ENCODE peak calls at places on chromosome 15, in ten cellular contexts. S, T, V, K, B, Q, R, F, J and X are unnamed samples.

GRCh38 chr15:69080203-69080957 is 65.9 kb downstream of the NOX5 start:
- DNase-seq in T (peak; percentile 63), B (no peak), R (no peak), J (no peak), V (peak; percentile 46), Q (no peak), S (no peak), K (peak; percentile 58), F (no peak), X (no peak)

GRCh38 chr15:31473384-31474058 is 146.9 kb downstream of the KLF13 start:
- DNase-seq in S (peak; percentile 38), B (no peak), T (no peak), R (no peak), Q (peak; percentile 43), K (no peak), F (no peak), V (no peak), J (no peak), X (no peak)

GRCh38 chr15:35874260-35874905 is 328.4 kb upstream of the DPH6 start:
- DNase-seq in T (peak; percentile 88), Q (no peak), S (no peak), R (peak; percentile 93), J (no peak), K (peak; percentile 14), B (no peak), F (no peak), V (peak; percentile 84), X (no peak)

GRCh38 chr15:90003736-90004135 is 2.6 kb downstream of the ZNF710 start:
- DNase-seq in F (no peak), Q (no peak), R (no peak), S (no peak), K (no peak), B (no peak), T (no peak), V (no peak), J (no peak), X (no peak)

GRCh38 chr15:56760186-56760585 is 26.9 kb upstream of the ZNF280D start:
- DNase-seq in R (peak; percentile 21), B (no peak), S (no peak), T (peak; percentile 80), J (no peak), V (peak; percentile 8), F (no peak), Q (no peak), K (peak; percentile 4), X (no peak)

GRCh38 chr15:92574566-92574965 is 81.0 kb downstream of the FAM174B start:
- DNase-seq in Q (no peak), K (no peak), B (no peak), F (no peak), V (no peak), S (no peak), T (no peak), R (no peak), J (no peak), X (no peak)

GRCh38 chr15:50059203-50059772 is 59.7 kb downstream of the ATP8B4 start:
- DNase-seq in V (no peak), B (no peak), R (no peak), S (no peak), J (no peak), K (no peak), Q (no peak), T (no peak), F (no peak), X (no peak)

GRCh38 chr15:57376695-57377477 is 581 bp downstream of the CGNL1 start:
- DNase-seq in R (peak; percentile 4), J (no peak), F (no peak), B (no peak), V (peak; percentile 38), T (peak; percentile 28), K (peak; percentile 4), S (peak; percentile 72), Q (no peak), X (peak; percentile 40)

GRCh38 chr15:100704281-100705055 is 102.1 kb downstream of the ASB7 start:
- DNase-seq in Q (no peak), K (no peak), J (no peak), B (no peak), R (peak; percentile 92), V (peak; percentile 83), S (peak; percentile 48), F (no peak), T (no peak), X (no peak)

GRCh38 chr15:61057830-61058529 is 171.1 kb downstream of the RORA start:
- DNase-seq in J (no peak), R (peak; percentile 15), S (no peak), F (no peak), K (no peak), Q (no peak), V (no peak), B (no peak), T (no peak), X (no peak)

GRCh38 chr15:55879181-55879580 is 114.2 kb downstream of the NEDD4 start:
- DNase-seq in T (no peak), V (no peak), K (no peak), F (no peak), J (no peak), R (peak; percentile 55), S (no peak), Q (no peak), B (no peak), X (no peak)

GRCh38 chr15:46644493-46645481 is 1010.0 kb downstream of the SQOR start:
- DNase-seq in V (no peak), T (no peak), K (no peak), B (no peak), Q (peak; percentile 16), J (no peak), R (no peak), F (no peak), S (no peak), X (no peak)

GRCh38 chr15:51111061-51111460 is 16.4 kb upstream of the TNFAIP8L3 start:
- DNase-seq in S (no peak), V (no peak), F (no peak), T (no peak), J (no peak), K (no peak), R (peak; percentile 51), Q (no peak), B (no peak), X (no peak)

DNA sequence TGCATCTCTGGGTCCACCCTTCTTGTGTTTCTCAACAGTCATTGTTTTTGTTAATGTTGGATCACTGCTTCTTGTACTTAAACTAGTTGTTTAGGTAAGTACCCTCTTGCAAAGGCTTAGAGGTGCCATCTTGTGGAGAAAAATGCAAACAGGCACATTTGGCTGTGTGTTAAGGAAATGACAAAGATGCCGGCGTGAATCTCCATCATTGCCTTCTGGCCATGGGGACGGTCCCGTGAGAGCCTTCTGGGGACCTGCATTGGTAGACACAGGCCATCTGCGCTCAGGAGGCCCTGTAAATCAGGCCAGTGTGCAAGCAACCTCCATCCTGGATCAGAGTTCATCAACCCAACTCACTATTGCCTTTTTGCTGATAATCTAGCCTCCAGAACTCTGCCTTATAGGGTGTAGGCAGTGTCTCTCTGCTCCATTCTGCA is 158.6 kb upstream of the NR2E3 start:
- DNase-seq in K (peak; percentile 17), V (peak; percentile 62), Q (peak; percentile 80), R (peak; percentile 86), S (no peak), J (no peak), B (peak; percentile 22), T (peak; percentile 89), F (peak; percentile 14), X (peak; percentile 23)
- TF ChIP-seq CTCF in K (peak; percentile 41), V (peak; percentile 90), Q (peak; percentile 58), R (peak; percentile 74), S (peak; percentile 39), J (no peak), B (peak; percentile 34), T (peak; percentile 66), F (peak; percentile 37), X (peak; percentile 25)

DNA sequence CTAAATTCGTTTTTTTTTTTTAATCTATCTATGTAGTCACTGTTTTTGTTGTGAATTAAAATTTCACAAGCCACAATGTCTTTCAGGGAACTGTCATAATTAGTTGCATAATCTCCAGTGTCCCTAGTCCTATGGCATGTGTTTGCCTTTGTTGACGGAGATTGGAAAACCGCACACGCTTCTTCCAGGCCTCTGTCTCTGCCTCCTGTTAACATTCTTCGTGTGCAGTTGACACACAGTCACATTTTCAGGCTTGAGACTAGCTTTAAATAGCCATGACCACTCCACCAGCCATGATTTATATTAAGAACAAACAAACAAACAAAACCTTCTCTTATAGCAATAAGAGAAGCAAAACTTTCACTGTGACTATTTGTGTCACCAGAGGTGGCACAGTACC is 139.8 kb downstream of the DUT start:
- DNase-seq in R (no peak), V (no peak), S (no peak), F (no peak), B (no peak), Q (no peak), J (no peak), K (no peak), T (no peak), X (no peak)
- TF ChIP-seq CTCF in R (no peak), V (no peak), S (no peak), F (no peak), B (no peak), Q (no peak), J (no peak), K (no peak), T (no peak), X (no peak)

DNA sequence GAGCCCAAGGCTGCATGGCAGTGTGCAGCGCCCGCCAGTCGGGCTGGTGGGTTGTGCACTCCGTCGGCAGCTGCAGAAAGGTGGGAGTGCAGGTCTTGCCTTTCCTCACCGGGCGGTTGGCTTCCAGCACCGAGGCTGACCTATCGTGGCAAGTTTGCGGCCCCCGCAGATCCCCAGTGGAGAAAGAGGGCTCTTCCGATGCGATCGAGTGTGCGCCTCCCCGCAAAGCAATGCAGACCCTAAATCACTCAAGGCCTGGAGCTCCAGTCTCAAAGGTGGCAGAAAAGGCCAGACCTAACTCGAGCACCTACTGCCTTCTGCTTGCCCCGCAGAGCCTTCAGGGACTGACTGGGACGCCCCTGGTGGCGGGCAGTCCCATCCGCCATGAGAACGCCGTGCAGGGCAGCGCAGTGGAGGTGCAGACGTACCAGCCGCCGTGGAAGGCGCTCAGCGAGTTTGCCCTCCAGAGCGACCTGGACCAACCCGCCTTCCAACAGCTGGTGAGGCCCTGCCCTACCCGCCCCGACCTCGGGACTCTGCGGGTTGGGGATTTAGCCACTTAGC is 4.3 kb downstream of the ISL2 start:
- DNase-seq in S (no peak), V (no peak), K (peak; percentile 47), B (peak; percentile 58), T (no peak), R (no peak), Q (peak; percentile 64), F (peak; percentile 62), J (no peak), X (peak; percentile 79)
- TF ChIP-seq CTCF in S (no peak), V (no peak), K (no peak), B (peak; percentile 42), T (no peak), R (no peak), Q (peak; percentile 54), F (peak; percentile 15), J (no peak), X (no peak)

DNA sequence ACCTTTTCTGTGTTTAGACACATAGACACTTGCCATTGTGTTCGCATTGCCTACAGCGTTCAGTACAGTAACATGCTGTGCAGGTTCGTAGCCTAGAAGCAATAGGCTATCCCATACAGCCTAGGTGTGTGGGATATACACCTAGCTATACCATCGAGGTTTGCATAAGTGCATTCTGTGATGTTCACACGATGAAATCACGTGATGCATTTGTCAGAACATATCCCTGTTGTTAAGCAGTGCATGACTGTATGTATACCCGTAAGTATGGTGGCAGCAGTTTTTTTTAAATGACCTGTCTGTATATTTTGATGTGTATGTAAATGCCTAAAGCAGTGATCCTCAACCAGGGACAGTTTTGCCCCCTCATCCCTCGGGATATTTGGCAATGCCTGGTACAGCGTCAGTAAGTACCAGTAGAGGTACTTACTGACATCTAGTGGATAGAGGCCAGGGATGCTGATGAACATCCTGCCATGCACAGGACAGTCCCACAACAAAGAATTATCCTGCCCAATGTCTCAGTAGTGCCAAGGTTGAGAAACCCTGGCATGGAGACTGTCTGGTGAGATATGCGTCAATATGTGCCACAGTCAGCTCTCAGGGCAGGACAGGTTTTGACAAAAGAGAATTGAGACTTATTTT is 129.1 kb downstream of the HCN4 start:
- DNase-seq in V (no peak), T (peak; percentile 29), Q (no peak), K (peak; percentile 2), B (no peak), S (no peak), J (no peak), F (no peak), R (peak; percentile 8), X (no peak)
- TF ChIP-seq CTCF in V (no peak), T (peak; percentile 52), Q (no peak), K (no peak), B (peak; percentile 2), S (no peak), J (no peak), F (no peak), R (peak; percentile 40), X (no peak)